ENCODE peak calls at places on chromosomes 6 and 20, in eight cellular contexts. H is HTR-8/SVneo; A is T-helper 1 cell; D is ELR; G is CD8-positive, alpha-beta T cell; I is lower lobe of right lung; T is amniotic stem cell; K is endothelial cell. Y is an unnamed sample.
A peak's percentile ranks its signal among the peaks of the same experiment; 100 is the strongest.

GRCh38 chr20:49529470-49529869 is 38.5 kb downstream of the PTGIS start:
- DNase-seq in T (no peak), I (no peak), D (peak; percentile 26), G (no peak), H (no peak), A (no peak), K (no peak), Y (no peak)

GRCh38 chr20:53322651-53323050 is 271.0 kb downstream of the ZNF217 start:
- DNase-seq in A (no peak), I (no peak), K (no peak), H (no peak), D (no peak), G (no peak), T (no peak), Y (no peak)

GRCh38 chr20:34364013-34364382 is 925 bp downstream of the ITCH start:
- DNase-seq in A (no peak), G (no peak), H (no peak), T (peak; percentile 47), I (no peak), K (no peak), D (peak; percentile 52), Y (no peak)

GRCh38 chr6:157614026-157614484 is 209.0 kb upstream of the SNX9 start:
- DNase-seq in H (peak; percentile 32), T (no peak), D (peak; percentile 30), K (no peak), I (no peak), A (no peak), G (no peak), Y (no peak)

GRCh38 chr20:57374343-57374930 is 16.8 kb upstream of the RBM38 start:
- DNase-seq in G (no peak), H (no peak), T (no peak), K (no peak), A (no peak), D (no peak), I (peak; percentile 76), Y (no peak)

GRCh38 chr20:8527998-8528397 is 395.9 kb downstream of the PLCB1 start:
- DNase-seq in K (no peak), T (peak; percentile 39), D (peak; percentile 67), A (no peak), H (no peak), I (no peak), G (no peak), Y (no peak)

GRCh38 chr6:128694303-128695009 is 174.1 kb upstream of the PTPRK start:
- DNase-seq in T (no peak), D (no peak), G (no peak), K (no peak), A (no peak), H (no peak), I (no peak), Y (no peak)

GRCh38 chr6:14035448-14035847 is 82.1 kb upstream of the CD83 start:
- DNase-seq in G (no peak), A (no peak), D (peak; percentile 91), H (peak; percentile 67), T (peak; percentile 57), K (no peak), I (no peak), Y (peak; percentile 65)

GRCh38 chr20:41483553-41483930 is 116.9 kb upstream of the EMILIN3 start:
- DNase-seq in I (no peak), K (no peak), G (no peak), D (peak; percentile 69), H (peak; percentile 62), A (no peak), T (no peak), Y (no peak)

GRCh38 chr6:39296745-39297640 is 17.2 kb downstream of the KCNK17 start:
- DNase-seq in A (no peak), I (no peak), T (no peak), G (no peak), D (peak; percentile 78), K (no peak), H (no peak), Y (no peak)

GRCh38 chr6:5278047-5278446 is 16.7 kb downstream of the FARS2 start:
- DNase-seq in K (no peak), I (no peak), G (no peak), H (no peak), D (no peak), T (no peak), A (no peak), Y (no peak)

GRCh38 chr6:69231983-69232382 is 564.8 kb downstream of the LMBRD1 start:
- DNase-seq in I (no peak), K (no peak), A (no peak), D (no peak), G (no peak), H (no peak), T (no peak), Y (no peak)

GRCh38 chr6:22025468-22026159 is 271.2 kb downstream of the PRL start:
- DNase-seq in T (no peak), D (no peak), K (peak; percentile 35), A (no peak), G (no peak), I (no peak), H (no peak), Y (peak; percentile 67)

GRCh38 chr6:14754636-14755513 is 491.0 kb upstream of the JARID2 start:
- DNase-seq in A (no peak), I (no peak), K (no peak), D (no peak), T (no peak), G (no peak), H (no peak), Y (no peak)

GRCh38 chr6:141700836-141701235 is 431.9 kb upstream of the GJE1 start:
- DNase-seq in A (no peak), D (no peak), I (no peak), H (peak; percentile 7), T (no peak), K (no peak), G (no peak), Y (no peak)

GRCh38 chr6:121439456-121440250 is 4.2 kb downstream of the GJA1 start:
- DNase-seq in A (no peak), K (no peak), I (no peak), H (no peak), G (no peak), T (no peak), D (no peak), Y (no peak)

GRCh38 chr20:51542033-51542893 is at the start of gene NFATC2:
- DNase-seq in K (peak; percentile 41), G (peak; percentile 42), D (no peak), I (peak; percentile 74), H (no peak), T (no peak), A (peak; percentile 41), Y (peak; percentile 96)

GRCh38 chr6:75235271-75235670 is 8.3 kb downstream of the COX7A2 start:
- DNase-seq in K (no peak), I (no peak), H (no peak), D (no peak), A (no peak), G (no peak), T (no peak), Y (no peak)